ENCODE peak calls at places on chromosomes 6 and 20, in four cellular contexts. V is heart left ventricle, O is RWPE2, U is mucosa of descending colon. E is an unnamed sample.

GRCh38 chr6:130138116-130138908 is 84.4 kb downstream of the SAMD3 start:
- DNase-seq in O (no peak), U (no peak), V (no peak), E (no peak)

GRCh38 chr20:17107127-17107526 is 119.7 kb upstream of the PCSK2 start:
- DNase-seq in O (no peak), V (no peak), U (no peak), E (no peak)

GRCh38 chr6:47302043-47302442 is 7.7 kb downstream of the TNFRSF21 start:
- DNase-seq in V (no peak), U (no peak), O (no peak), E (no peak)

GRCh38 chr6:135540207-135540877 is 42.8 kb upstream of the AHI1 start:
- DNase-seq in V (no peak), O (no peak), U (no peak), E (no peak)

GRCh38 chr6:20946037-20946436 is 411.8 kb downstream of the CDKAL1 start:
- DNase-seq in U (no peak), V (no peak), O (no peak), E (no peak)

GRCh38 chr6:101000334-101000733 is 119.2 kb upstream of the ASCC3 start:
- DNase-seq in O (no peak), V (no peak), U (no peak), E (no peak)

GRCh38 chr6:157392927-157393666 is 12.1 kb downstream of the ZDHHC14 start:
- DNase-seq in U (peak; percentile 67), O (no peak), V (no peak), E (no peak)

GRCh38 chr20:35954907-35955251 is 577 bp upstream of the SCAND1 start:
- DNase-seq in U (no peak), V (no peak), O (no peak), E (no peak)

DNA sequence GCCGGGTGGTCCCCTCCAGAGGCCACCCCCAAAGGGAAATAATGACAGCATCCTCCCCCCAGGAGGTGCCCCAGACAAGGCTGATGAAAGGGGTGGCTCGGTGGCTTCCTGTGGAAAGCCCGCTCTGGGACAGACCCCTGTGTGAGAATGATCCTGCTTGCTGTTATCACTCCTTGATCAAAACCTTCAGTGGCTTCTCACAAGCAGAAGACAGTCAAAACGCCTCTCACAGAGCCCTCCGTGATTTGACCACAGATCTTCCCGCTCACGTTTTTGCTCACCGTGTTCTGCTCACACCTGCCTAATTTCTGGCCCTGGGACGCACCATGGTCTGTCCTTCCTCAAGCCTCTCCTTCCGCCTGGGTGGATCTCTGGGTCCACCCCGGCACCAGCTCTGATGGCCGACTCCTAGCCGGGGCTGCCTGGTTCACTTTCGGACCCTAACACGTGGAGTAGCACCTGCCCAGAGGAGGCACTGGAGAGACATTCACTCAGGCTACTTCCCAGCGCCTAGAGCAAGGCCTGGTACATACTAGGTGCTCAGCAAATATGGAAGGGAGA is 210.4 kb downstream of the ANKRD60 start:
- DNase-seq in V (no peak), U (no peak), O (peak; percentile 80), E (no peak)
- H3K4me3 ChIP-seq in V (no peak overlapping the region), U (no peak overlapping the region), O (no peak overlapping the region), E (no peak overlapping the region)

GRCh38 chr6:125792680-125793079 is 1.9 kb downstream of the NCOA7 start:
- DNase-seq in O (no peak), V (no peak), U (no peak), E (no peak)

GRCh38 chr6:125791820-125792165 is 1.0 kb downstream of the NCOA7 start:
- DNase-seq in U (no peak), O (no peak), V (no peak), E (no peak)

GRCh38 chr6:125793280-125793679 is 2.5 kb downstream of the NCOA7 start:
- DNase-seq in U (no peak), O (no peak), V (peak; percentile 18), E (peak; percentile 60)

GRCh38 chr6:125791151-125791819 is 525 bp downstream of the NCOA7 start:
- DNase-seq in U (peak; percentile 41), V (peak; percentile 38), O (no peak), E (peak; percentile 60)

GRCh38 chr6:125792172-125792571 is 1.4 kb downstream of the NCOA7 start:
- DNase-seq in V (no peak), U (no peak), O (no peak), E (no peak)
- H3K4me1 ChIP-seq in V (peaks cover 16% of the 10 kb centered on the region), U (peaks cover 5% of the 10 kb centered on the region), O (peaks cover 35% of the 10 kb centered on the region), E (peaks cover 30% of the 10 kb centered on the region)

DNA sequence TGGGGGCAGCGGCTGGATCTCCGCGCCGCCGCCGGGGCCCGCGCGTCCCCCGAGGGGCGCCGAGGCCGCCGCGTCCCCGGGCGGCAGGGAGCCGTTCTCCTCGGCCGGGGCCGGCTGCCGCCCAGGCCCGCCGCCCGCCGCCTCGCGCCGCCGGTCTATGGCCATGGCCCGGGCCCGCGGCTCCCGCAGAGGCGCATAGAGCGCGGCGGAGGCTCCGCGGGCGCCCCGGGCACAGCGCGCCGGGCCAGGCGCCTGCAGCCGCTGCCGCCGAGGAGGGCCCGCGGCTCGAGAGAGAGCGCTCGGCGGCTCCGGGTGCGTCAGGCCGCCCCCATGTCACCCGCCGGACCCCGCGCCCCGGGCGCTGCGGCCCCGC is 469 bp downstream of the SLC22A23 start:
- DNase-seq in U (no peak), O (no peak), V (no peak), E (no peak)
- H3K4me3 ChIP-seq in U (peak overlapping the region; percentile 75), O (peak overlapping the region; percentile 68), V (peak overlapping the region; percentile 66), E (no peak overlapping the region)

DNA sequence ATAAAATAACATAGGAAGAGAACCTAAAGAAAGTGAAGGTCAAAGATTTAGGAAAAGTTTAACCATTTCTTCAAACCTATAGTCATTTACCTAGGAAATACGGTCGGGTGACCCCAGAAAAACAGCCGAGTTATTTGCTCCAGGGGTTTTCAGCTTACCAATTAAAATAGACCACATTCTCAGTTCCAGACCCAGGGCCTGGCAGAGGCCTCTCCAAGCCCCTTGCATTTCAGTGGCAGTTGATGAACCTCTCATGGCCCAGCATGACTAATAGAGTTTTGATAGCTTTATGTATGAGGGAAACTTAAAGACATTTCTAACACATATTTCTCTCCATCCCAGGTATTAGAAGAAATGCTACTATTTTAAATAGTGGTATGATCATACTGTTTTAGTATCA is 113.5 kb downstream of the OGFRL1 start:
- DNase-seq in O (no peak), U (no peak), V (no peak), E (no peak)
- H3K4me1 ChIP-seq in O (peaks cover 39% of the 10 kb centered on the region), U (no peaks in the 10 kb centered on the region), V (peaks cover 15% of the 10 kb centered on the region), E (no peaks in the 10 kb centered on the region)

DNA sequence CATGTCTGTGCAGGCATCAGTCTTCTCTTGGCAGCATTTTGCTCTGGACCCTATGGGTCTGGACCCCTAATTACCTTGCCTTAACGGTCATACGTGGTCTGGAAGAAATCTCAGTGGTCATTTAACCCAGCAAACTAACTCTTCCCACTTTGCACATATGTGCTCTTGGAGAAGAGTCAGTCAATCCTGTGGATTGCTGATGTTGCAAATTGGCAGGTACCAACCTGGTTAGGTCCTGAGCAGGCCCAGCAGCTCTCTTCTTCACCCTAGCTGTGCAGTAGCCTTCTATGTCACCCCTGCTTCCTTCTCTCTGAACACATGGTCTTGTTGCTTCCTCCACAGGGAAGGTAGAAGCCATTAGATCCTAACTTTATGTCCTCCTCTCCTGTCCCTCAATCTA is 1.6 kb downstream of the CEP43 start:
- DNase-seq in O (no peak), U (no peak), V (no peak), E (no peak)
- H3K4me3 ChIP-seq in O (no peak overlapping the region), U (no peak overlapping the region), V (no peak overlapping the region), E (peak overlapping the region; percentile 90)

E was measured in BE2C.